ENCODE peak calls at places on chromosome 4, in four cellular contexts. B is COR-L47; C is activated T-cell treated with anti-CD3 and anti-CD28 coated beads for 1 hour; Y is activated naive CD8-positive, alpha-beta T cell treated with anti-CD3 and anti-CD28 coated beads, Interleukin-2, amount 50 U/mL, for 24 hours. T is an unnamed sample.

GRCh38 chr4:184728858-184729257 is 5.0 kb downstream of the CENPU start:
- DNase-seq in B (no peak), C (no peak), Y (no peak), T (no peak)

GRCh38 chr4:177293208-177294018 is 16.3 kb upstream of the NEIL3 start:
- DNase-seq in B (no peak), C (no peak), Y (no peak), T (no peak)

GRCh38 chr4:78362310-78362709 is 189.3 kb upstream of the ANXA3 start:
- DNase-seq in B (peak; percentile 1), C (no peak), Y (no peak), T (no peak)

GRCh38 chr4:76998251-76998901 is 48.8 kb downstream of the SEPTIN11 start:
- DNase-seq in B (no peak), C (no peak), Y (no peak), T (no peak)

GRCh38 chr4:77430847-77431246 is 174.8 kb upstream of the CXCL13 start:
- DNase-seq in B (no peak), C (no peak), Y (no peak), T (no peak)

GRCh38 chr4:149999485-150000074 is 78.7 kb upstream of the DCLK2 start:
- DNase-seq in B (peak; percentile 67), C (no peak), Y (no peak), T (no peak)

GRCh38 chr4:85147481-85148076 is 181.1 kb upstream of the WDFY3 start:
- DNase-seq in B (peak; percentile 86), C (no peak), Y (no peak), T (no peak)

GRCh38 chr4:15649914-15650545 is 5.1 kb downstream of the FBXL5 start:
- DNase-seq in B (peak; percentile 52), C (peak; percentile 33), Y (peak; percentile 39), T (peak; percentile 60)

GRCh38 chr4:140947507-140947906 is 185.8 kb downstream of the RNF150 start:
- DNase-seq in B (no peak), C (no peak), Y (no peak), T (no peak)

GRCh38 chr4:125833-126232 is 1.5 kb downstream of the ZNF718 start:
- DNase-seq in B (no peak), C (no peak), Y (no peak), T (no peak)

GRCh38 chr4:183657564-183657963 is 1.4 kb downstream of the RWDD4 start:
- DNase-seq in B (no peak), C (no peak), Y (no peak), T (no peak)

GRCh38 chr4:1604706-1605205 is 79.4 kb downstream of the FAM53A start:
- DNase-seq in B (peak; percentile 75), C (peak; percentile 40), Y (no peak), T (no peak)

GRCh38 chr4:185282968-185283367 is 73.6 kb downstream of the SNX25 start:
- DNase-seq in B (no peak), C (no peak), Y (no peak), T (no peak)

GRCh38 chr4:139872274-139872673 is 206.7 kb downstream of the MGST2 start:
- DNase-seq in B (no peak), C (no peak), Y (no peak), T (no peak)

GRCh38 chr4:42078184-42078801 is 74.2 kb downstream of the BEND4 start:
- DNase-seq in B (no peak), C (no peak), Y (no peak), T (no peak)

GRCh38 chr4:13698296-13698695 is 70.8 kb upstream of the BOD1L1 start:
- DNase-seq in B (no peak), C (no peak), Y (no peak), T (no peak)

GRCh38 chr4:38566811-38567398 is 97.1 kb upstream of the KLF3 start:
- DNase-seq in B (no peak), C (no peak), Y (no peak), T (no peak)

GRCh38 chr4:168515222-168516011 is 18.6 kb downstream of the PALLD start:
- DNase-seq in B (peak; percentile 38), C (no peak), Y (no peak), T (no peak)

GRCh38 chr4:105158837-105159236 is 12.2 kb downstream of the TET2 start:
- DNase-seq in B (no peak), C (no peak), Y (no peak), T (no peak)

GRCh38 chr4:20044502-20044911 is 207.2 kb upstream of the SLIT2 start:
- DNase-seq in B (no peak), C (no peak), Y (no peak), T (no peak)

GRCh38 chr4:122131562-122132157 is 20.5 kb upstream of the BLTP1 start:
- DNase-seq in B (no peak), C (no peak), Y (no peak), T (no peak)

GRCh38 chr4:85793256-85793655 is 318.3 kb downstream of the ARHGAP24 start:
- DNase-seq in B (no peak), C (no peak), Y (no peak), T (no peak)

GRCh38 chr4:112114452-112114851 is 30.8 kb upstream of the FAM241A start:
- DNase-seq in B (no peak), C (no peak), Y (no peak), T (no peak)

GRCh38 chr4:134747108-134747805 is 545.7 kb upstream of the PABPC4L start:
- DNase-seq in B (no peak), C (no peak), Y (no peak), T (no peak)

GRCh38 chr4:68271851-68272756 is 26.6 kb upstream of the TMPRSS11B start:
- DNase-seq in B (peak; percentile 4), C (no peak), Y (no peak), T (no peak)

GRCh38 chr4:8081621-8082516 is 76.7 kb downstream of the ABLIM2 start:
- DNase-seq in B (no peak), C (no peak), Y (no peak), T (no peak)

GRCh38 chr4:174265917-174266316 is 17.6 kb downstream of the FBXO8 start:
- DNase-seq in B (no peak), C (no peak), Y (no peak), T (no peak)

GRCh38 chr4:16827762-16828724 is 70.4 kb downstream of the LDB2 start:
- DNase-seq in B (no peak), C (no peak), Y (no peak), T (no peak)

GRCh38 chr4:174423257-174423944 is 98.9 kb downstream of the HPGD start:
- DNase-seq in B (peak; percentile 17), C (no peak), Y (no peak), T (no peak)

T was measured in CD4-positive, alpha-beta T cell.